ENCODE peak calls at places on chromosomes 5 and 9, in eight cellular contexts. I is stimulated activated CD8-positive, alpha-beta memory T cell treated with anti-CD3 and anti-CD28 coated beads, Interleukin-4, amount 100 ng/mL, for 4 hours; K is GM12865; Z is stomach; D is posterior cingulate gyrus; S is HEK293T; E is left lobe of liver; L is stromal cell of bone marrow. Q is an unnamed sample.

GRCh38 chr5:180873628-180874520 is 12.8 kb upstream of the ZFP62 start:
- DNase-seq in L (no peak), Z (no peak), E (no peak), I (no peak), D (no peak), S (no peak), K (peak; percentile 69), Q (no peak)

GRCh38 chr5:148687427-148687826 is 33.1 kb upstream of the HTR4 start:
- DNase-seq in S (peak; percentile 49), L (no peak), K (peak; percentile 66), Z (no peak), D (no peak), E (no peak), I (no peak), Q (no peak)

GRCh38 chr5:123805300-123805699 is 293.3 kb downstream of the CSNK1G3 start:
- DNase-seq in K (no peak), E (no peak), Z (no peak), L (no peak), S (no peak), D (no peak), I (no peak), Q (no peak)

GRCh38 chr5:174317261-174317894 is 271.9 kb downstream of the NSG2 start:
- DNase-seq in D (peak; percentile 57), S (peak; percentile 87), I (no peak), Z (no peak), E (peak; percentile 51), L (no peak), K (peak; percentile 40), Q (peak; percentile 10)

GRCh38 chr5:74766348-74766886 is 500 bp downstream of the GFM2 start:
- DNase-seq in K (no peak), Z (no peak), S (peak; percentile 29), E (no peak), I (no peak), L (peak; percentile 13), D (no peak), Q (no peak)

GRCh38 chr9:103902263-103902662 is 191.8 kb upstream of the SMC2 start:
- DNase-seq in L (no peak), K (peak; percentile 30), I (no peak), S (no peak), D (no peak), Z (no peak), E (no peak), Q (no peak)

GRCh38 chr9:6417186-6417585 is 4.2 kb downstream of the UHRF2 start:
- DNase-seq in I (no peak), S (no peak), K (peak; percentile 52), D (no peak), E (no peak), L (no peak), Z (no peak), Q (no peak)

GRCh38 chr5:71884926-71885325 is 165.9 kb downstream of the CARTPT start:
- DNase-seq in I (no peak), S (no peak), Z (no peak), E (no peak), K (no peak), D (no peak), L (no peak), Q (no peak)

GRCh38 chr9:137267933-137268355 is 9.6 kb upstream of the TOR4A start:
- DNase-seq in S (no peak), L (no peak), E (no peak), K (peak; percentile 77), I (no peak), Z (no peak), D (no peak), Q (no peak)

GRCh38 chr9:21684831-21685362 is 117.5 kb upstream of the MTAP start:
- DNase-seq in L (no peak), Z (peak; percentile 70), K (no peak), I (peak; percentile 12), D (no peak), E (no peak), S (no peak), Q (no peak)

GRCh38 chr5:167816354-167816753 is 475.1 kb upstream of the WWC1 start:
- DNase-seq in I (no peak), L (no peak), E (no peak), S (no peak), K (no peak), D (no peak), Z (no peak), Q (peak; percentile 34)

GRCh38 chr9:15513335-15513734 is 2.6 kb upstream of the PSIP1 start:
- DNase-seq in S (peak; percentile 15), I (no peak), L (no peak), E (no peak), Z (no peak), K (peak; percentile 59), D (no peak), Q (no peak)

GRCh38 chr5:84487963-84488362 is 103.3 kb upstream of the EDIL3 start:
- DNase-seq in K (no peak), E (no peak), D (no peak), I (no peak), S (no peak), Z (no peak), L (peak; percentile 91), Q (no peak)

GRCh38 chr9:19748278-19749126 is 40.3 kb downstream of the SLC24A2 start:
- DNase-seq in I (no peak), L (no peak), K (no peak), Z (no peak), D (no peak), S (no peak), E (no peak), Q (no peak)

GRCh38 chr5:84603557-84604185 is 219.0 kb upstream of the EDIL3 start:
- DNase-seq in I (no peak), L (peak; percentile 94), S (no peak), E (no peak), D (no peak), K (no peak), Z (no peak), Q (peak; percentile 26)

GRCh38 chr9:88090151-88090581 is 48.1 kb downstream of the SPATA31C2 start:
- DNase-seq in K (no peak), D (no peak), S (peak; percentile 27), I (no peak), Z (peak; percentile 29), L (no peak), E (peak; percentile 71), Q (no peak)

GRCh38 chr5:37893414-37894134 is 53.7 kb upstream of the GDNF start:
- DNase-seq in I (no peak), L (no peak), Z (no peak), E (no peak), S (no peak), D (no peak), K (no peak), Q (no peak)

GRCh38 chr5:132056610-132057497 is 3.6 kb upstream of the IL3 start:
- DNase-seq in E (peak; percentile 31), L (no peak), I (no peak), D (peak; percentile 3), K (no peak), S (no peak), Z (peak; percentile 20), Q (no peak)

GRCh38 chr9:36116593-36116992 is 19.9 kb upstream of the GLIPR2 start:
- DNase-seq in L (no peak), S (no peak), D (no peak), E (no peak), I (no peak), Z (no peak), K (no peak), Q (no peak)

Q was measured in GM04504.